ENCODE peak calls at places on chromosomes 1 and 21, in four cellular contexts. C is HepG2, G is HEK293T, T is K562. Y is an unnamed sample.

GRCh38 chr1:905811-906531 is 17.8 kb upstream of the SAMD11 start:
- DNase-seq in T (no peak), G (no peak), C (no peak), Y (no peak)

GRCh38 chr1:58917436-58917835 is 133.6 kb upstream of the JUN start:
- DNase-seq in C (no peak), T (no peak), G (no peak), Y (no peak)

GRCh38 chr1:110196917-110197782 is 13.0 kb upstream of the KCNC4 start:
- DNase-seq in C (peak), T (peak), G (peak), Y (peak)

GRCh38 chr1:60681095-60681860 is 401.1 kb upstream of the NFIA start:
- DNase-seq in G (no peak), C (no peak), T (no peak), Y (no peak)

GRCh38 chr1:236142358-236143103 is at the start of gene GPR137B:
- DNase-seq in T (peak), C (no peak), G (peak), Y (peak)

GRCh38 chr1:44672254-44672955 is 1.9 kb downstream of the TMEM53 start:
- DNase-seq in C (no peak), G (no peak), T (no peak), Y (no peak)

GRCh38 chr1:213989740-213990472 is 2.1 kb downstream of the PROX1 start:
- DNase-seq in C (no peak), G (no peak), T (no peak), Y (no peak)

GRCh38 chr1:19344372-19344810 is 32.3 kb downstream of the SLC66A1 start:
- DNase-seq in G (peak), T (peak), C (peak), Y (peak)

GRCh38 chr1:30171956-30172694 is 551.3 kb downstream of the MATN1 start:
- DNase-seq in C (no peak), T (no peak), G (no peak), Y (no peak)

GRCh38 chr1:45952072-45952471 is 148.7 kb downstream of the MAST2 start:
- DNase-seq in C (no peak), G (no peak), T (no peak), Y (no peak)

GRCh38 chr1:5906116-5906515 is 86.1 kb downstream of the NPHP4 start:
- DNase-seq in C (no peak), T (no peak), G (no peak), Y (no peak)

GRCh38 chr1:31101147-31101502 is 35.6 kb upstream of the PUM1 start:
- DNase-seq in C (peak), T (peak), G (no peak), Y (no peak)

GRCh38 chr1:190478193-190479007 is 736 bp upstream of the BRINP3 start:
- DNase-seq in G (peak), T (no peak), C (no peak), Y (peak)

GRCh38 chr1:3469104-3469848 is 14.8 kb downstream of the ARHGEF16 start:
- DNase-seq in T (no peak), C (no peak), G (no peak), Y (peak)

GRCh38 chr21:41500931-41501381 is 7.0 kb downstream of the TMPRSS2 start:
- DNase-seq in C (peak), T (no peak), G (no peak), Y (no peak)

GRCh38 chr1:69794831-69795230 is 227.1 kb downstream of the LRRC7 start:
- DNase-seq in T (no peak), G (no peak), C (no peak), Y (no peak)

GRCh38 chr1:172275478-172275877 is 145.0 kb upstream of the C1orf105 start:
- DNase-seq in T (no peak), G (no peak), C (no peak), Y (no peak)

GRCh38 chr1:204360314-204360713 is 585 bp upstream of the PLEKHA6 start:
- DNase-seq in T (no peak), C (no peak), G (no peak), Y (no peak)

GRCh38 chr1:18642278-18643095 is 11.8 kb downstream of the PAX7 start:
- DNase-seq in C (no peak), G (no peak), T (no peak), Y (peak)

GRCh38 chr21:44552136-44552535 is 831 bp upstream of the KRTAP10-2 start:
- DNase-seq in G (peak), C (no peak), T (no peak), Y (no peak)

GRCh38 chr21:44556879-44557278 is 1.7 kb downstream of the KRTAP10-3 start:
- DNase-seq in T (no peak), G (no peak), C (no peak), Y (no peak)

GRCh38 chr21:44557491-44558328 is 885 bp downstream of the KRTAP10-3 start:
- DNase-seq in T (no peak), G (no peak), C (no peak), Y (no peak)

GRCh38 chr21:44552681-44553080 is 1.4 kb upstream of the KRTAP10-2 start:
- DNase-seq in T (no peak), C (no peak), G (peak), Y (no peak)

DNA sequence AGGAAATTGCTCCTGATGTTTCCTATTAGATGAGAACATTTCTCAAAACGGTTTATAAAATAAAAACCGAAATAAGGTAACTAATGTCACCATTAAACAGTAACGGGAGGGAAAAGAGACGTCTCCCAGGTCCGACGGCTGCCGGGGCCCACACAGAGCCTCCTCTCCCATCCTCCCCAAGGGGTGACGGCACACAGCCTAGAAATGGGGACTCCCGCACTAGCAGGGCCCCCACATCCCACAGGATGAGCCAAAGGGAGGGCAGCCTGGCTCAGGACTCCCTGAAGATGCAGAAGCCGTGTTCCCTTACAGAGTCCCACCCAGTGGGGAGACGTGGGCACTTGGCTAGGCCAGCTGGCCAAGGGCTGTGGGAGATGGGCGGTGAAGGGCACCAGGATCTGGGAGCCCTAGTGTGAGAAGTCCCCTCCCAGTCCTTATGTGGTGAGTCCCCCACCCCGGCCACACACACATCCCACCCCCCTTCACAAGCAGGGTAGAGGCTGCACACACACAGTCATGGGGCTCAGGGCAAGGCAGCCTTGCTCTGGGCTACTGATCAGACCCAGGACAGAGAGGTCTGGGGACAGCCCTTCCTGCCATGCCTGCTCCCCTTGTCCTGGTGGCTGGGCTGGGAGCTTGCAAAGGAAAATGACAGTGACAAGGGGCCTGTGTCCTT is 3.3 kb downstream of the KRTAP10-3 start:
- DNase-seq in C (no peak), T (no peak), G (peak), Y (no peak)
- TF ChIP-seq ELF4 in C (no peak), T (no peak), G (no peak), Y (no peak)

GRCh38 chr1:234270581-234271242 is 102.5 kb upstream of the COA6 start:
- DNase-seq in C (no peak), T (no peak), G (no peak), Y (no peak)

GRCh38 chr1:234272656-234273312 is 100.5 kb upstream of the COA6 start:
- DNase-seq in C (no peak), G (no peak), T (no peak), Y (no peak)

GRCh38 chr1:234270103-234270502 is 103.2 kb upstream of the COA6 start:
- DNase-seq in C (no peak), G (no peak), T (no peak), Y (no peak)

GRCh38 chr1:234276389-234276788 is 96.9 kb upstream of the COA6 start:
- DNase-seq in C (no peak), T (no peak), G (no peak), Y (no peak)

DNA sequence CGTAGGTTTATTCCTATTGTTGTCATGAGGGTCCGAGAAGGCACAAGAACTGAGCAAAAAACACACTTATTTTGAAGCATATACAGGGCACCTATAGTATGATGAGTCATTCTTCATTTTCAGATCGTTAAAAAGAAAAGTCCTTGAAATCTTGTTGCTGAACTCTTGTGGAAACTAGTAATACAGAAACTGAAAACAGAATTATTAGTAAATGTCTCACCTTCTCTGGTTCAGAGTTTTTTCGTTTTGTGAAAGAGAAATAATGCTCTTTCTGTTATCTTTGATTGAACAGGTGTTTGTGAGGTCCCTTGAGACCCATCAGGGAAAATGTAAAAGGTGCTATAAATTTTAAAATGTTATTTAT is 102.0 kb upstream of the COA6 start:
- DNase-seq in T (no peak), G (no peak), C (no peak), Y (no peak)
- TF ChIP-seq ELF4 in T (no peak), G (no peak), C (no peak), Y (no peak)

GRCh38 chr1:167158095-167158812 is 62.4 kb upstream of the POU2F1 start:
- DNase-seq in G (no peak), C (no peak), T (no peak), Y (no peak)

GRCh38 chr1:167158813-167159275 is 61.8 kb upstream of the POU2F1 start:
- DNase-seq in C (no peak), G (no peak), T (no peak), Y (no peak)

GRCh38 chr1:167161762-167162161 is 58.9 kb upstream of the POU2F1 start:
- DNase-seq in T (no peak), G (no peak), C (no peak), Y (no peak)

GRCh38 chr1:167159782-167160181 is 60.9 kb upstream of the POU2F1 start:
- DNase-seq in C (no peak), T (no peak), G (no peak), Y (no peak)

GRCh38 chr1:167161242-167161641 is 59.4 kb upstream of the POU2F1 start:
- DNase-seq in C (no peak), T (no peak), G (no peak), Y (no peak)
- TF ChIP-seq ELF4 in C (no peak), T (no peak), G (no peak), Y (no peak)

DNA sequence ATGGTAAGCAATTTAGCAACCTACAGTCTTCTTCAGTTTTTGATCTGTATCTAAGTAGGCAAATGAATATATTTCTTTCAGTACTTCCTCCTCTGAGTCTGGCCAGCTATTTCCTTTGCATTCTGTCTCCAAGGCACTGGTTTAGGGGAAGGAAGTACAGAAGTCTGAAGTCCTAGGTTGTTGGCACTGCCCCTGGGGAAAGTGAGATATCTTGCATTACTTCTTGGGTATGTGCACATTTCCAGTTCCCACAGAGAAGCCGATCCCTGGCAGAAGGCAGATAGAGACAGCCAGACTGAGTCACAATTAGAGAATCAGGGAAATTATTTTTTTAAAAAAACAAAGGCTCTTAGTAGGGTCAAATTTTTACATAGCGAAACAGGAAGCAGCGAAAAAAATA is 98.8 kb downstream of the RASAL2 start:
- DNase-seq in T (no peak), C (no peak), G (no peak), Y (no peak)
- TF ChIP-seq ELF4 in T (no peak), C (no peak), G (no peak), Y (no peak)

GRCh38 chr1:98929456-98929855 is 75.2 kb downstream of the PLPPR5 start:
- DNase-seq in G (no peak), C (no peak), T (no peak), Y (no peak)
- TF ChIP-seq ELF4 in G (no peak), C (no peak), T (no peak), Y (no peak)

GRCh38 chr1:112636597-112637256 is 17.1 kb downstream of the CAPZA1 start:
- DNase-seq in T (no peak), C (no peak), G (no peak), Y (no peak)

GRCh38 chr1:112633628-112634027 is 14.0 kb downstream of the CAPZA1 start:
- DNase-seq in G (no peak), T (no peak), C (no peak), Y (no peak)

GRCh38 chr1:112634367-112634766 is 14.7 kb downstream of the CAPZA1 start:
- DNase-seq in G (no peak), C (no peak), T (no peak), Y (no peak)

GRCh38 chr1:112638109-112638426 is 18.4 kb downstream of the CAPZA1 start:
- DNase-seq in G (no peak), C (no peak), T (no peak), Y (no peak)

GRCh38 chr1:112637257-112638108 is 17.9 kb downstream of the CAPZA1 start:
- DNase-seq in C (peak), T (no peak), G (no peak), Y (no peak)
- TF ChIP-seq ELF4 in C (no peak), T (no peak), G (no peak), Y (no peak)

GRCh38 chr1:183983371-183984105 is 54.0 kb downstream of the COLGALT2 start:
- DNase-seq in T (no peak), G (no peak), C (no peak), Y (no peak)
- TF ChIP-seq ELF4 in T (no peak), G (no peak), C (no peak), Y (no peak)

DNA sequence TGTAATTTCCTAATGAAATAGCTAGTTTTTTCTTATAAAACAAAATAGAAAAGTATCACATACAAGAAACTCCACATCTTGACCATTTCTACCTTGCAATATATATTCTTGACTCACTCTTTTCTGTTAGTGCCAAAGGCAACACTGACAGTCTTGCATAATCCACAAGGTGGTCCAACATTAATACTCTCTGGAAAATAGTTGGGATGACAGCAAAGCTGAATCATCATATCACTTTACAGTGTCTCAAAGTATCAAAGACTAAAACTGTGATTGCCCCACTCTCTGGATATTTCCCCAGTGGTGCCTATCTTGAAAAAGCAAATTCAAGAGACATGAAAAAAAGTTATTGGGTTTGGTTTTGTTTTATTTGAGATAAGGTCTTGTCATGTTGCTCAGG is 14.6 kb upstream of the TGFBR3 start:
- DNase-seq in C (peak), T (no peak), G (no peak), Y (no peak)
- TF ChIP-seq ELF4 in C (no peak), T (no peak), G (no peak), Y (no peak)

GRCh38 chr21:25735221-25735894 is 586 bp downstream of the GABPA start:
- DNase-seq in T (peak), G (peak), C (peak), Y (peak)
- TF ChIP-seq ELF4 in T (no peak), G (no peak), C (peak), Y (no peak)

Y was measured in WTC11.